ENCODE peak calls at places on chromosomes 5 and 9, in nine cellular contexts. P is T-helper 2 cell; Z is uterus; X is Panc1; J is stimulated activated CD8-positive, alpha-beta memory T cell treated with anti-CD3 and anti-CD28 coated beads, Interleukin-15, amount 100 ng/mL, for 48 hours; O is tibial artery; Y is Ammon's horn; L is endodermal cell; W is stimulated activated CD4-positive, alpha-beta T cell treated with anti-CD3 and anti-CD28 coated beads, TNF-alpha, amount 100 ng/mL, for 1 hour. H is an unnamed sample.

GRCh38 chr5:9924614-9925013 is 294.5 kb upstream of the TAS2R1 start:
- DNase-seq in W (no peak), O (no peak), J (no peak), Z (no peak), L (no peak), Y (no peak), X (peak; percentile 22), P (no peak), H (no peak)

GRCh38 chr5:72065751-72066255 is 41.5 kb upstream of the MAP1B start:
- DNase-seq in O (no peak), P (no peak), X (no peak), J (no peak), Y (no peak), Z (no peak), L (peak; percentile 92), W (no peak), H (no peak)

GRCh38 chr9:120435066-120435465 is 144.9 kb downstream of the CDK5RAP2 start:
- DNase-seq in J (no peak), W (no peak), X (no peak), Z (no peak), P (no peak), Y (no peak), L (no peak), O (no peak), H (no peak)

GRCh38 chr5:146337264-146337904 is 1.3 kb upstream of the POU4F3 start:
- DNase-seq in Y (no peak), O (no peak), J (no peak), X (no peak), Z (no peak), W (no peak), L (peak; percentile 67), P (no peak), H (no peak)

GRCh38 chr9:79763861-79764260 is 192.1 kb downstream of the TLE4 start:
- DNase-seq in P (no peak), Z (peak; percentile 20), L (no peak), X (no peak), J (no peak), O (no peak), Y (peak; percentile 8), W (no peak), H (no peak)

GRCh38 chr5:141747646-141748229 is 65.7 kb upstream of the ARAP3 start:
- DNase-seq in W (no peak), P (no peak), O (no peak), L (no peak), Y (no peak), J (no peak), X (no peak), Z (no peak), H (peak; percentile 49)

GRCh38 chr5:10562202-10563131 is 1.4 kb upstream of the ANKRD33B start:
- DNase-seq in Y (no peak), L (no peak), O (no peak), Z (no peak), X (no peak), J (no peak), W (no peak), P (no peak), H (no peak)

GRCh38 chr5:479566-480319 is 36.8 kb downstream of the EXOC3 start:
- DNase-seq in X (no peak), J (no peak), L (peak; percentile 57), W (no peak), P (no peak), Z (no peak), Y (no peak), O (no peak), H (no peak)

GRCh38 chr9:130150779-130151381 is 21.3 kb upstream of the NCS1 start:
- DNase-seq in W (no peak), Z (no peak), O (no peak), J (no peak), P (no peak), Y (no peak), L (no peak), X (no peak), H (no peak)

GRCh38 chr5:137344723-137345322 is 154.3 kb downstream of the SPOCK1 start:
- DNase-seq in Z (no peak), W (no peak), P (no peak), L (peak; percentile 90), Y (no peak), O (peak; percentile 28), J (no peak), X (peak; percentile 61), H (peak; percentile 60)

GRCh38 chr5:134133213-134133994 is 18.9 kb downstream of the TCF7 start:
- DNase-seq in Y (no peak), J (no peak), X (no peak), P (no peak), Z (peak; percentile 7), W (no peak), O (peak; percentile 12), L (peak; percentile 43), H (no peak)

GRCh38 chr5:90144625-90145327 is 264.8 kb downstream of the CETN3 start:
- DNase-seq in Z (no peak), P (no peak), X (no peak), W (no peak), Y (no peak), O (no peak), L (no peak), J (no peak), H (no peak)

GRCh38 chr5:109936091-109936490 is 246.4 kb downstream of the MAN2A1 start:
- DNase-seq in L (no peak), Z (no peak), O (no peak), J (no peak), X (no peak), W (no peak), Y (no peak), P (no peak), H (no peak)

GRCh38 chr9:12906646-12907045 is 131.8 kb downstream of the LURAP1L start:
- DNase-seq in X (no peak), O (no peak), J (no peak), W (no peak), P (no peak), Y (no peak), Z (no peak), L (no peak), H (no peak)

GRCh38 chr5:14777187-14777586 is 94.4 kb downstream of the ANKH start:
- DNase-seq in J (no peak), Z (no peak), Y (no peak), P (no peak), X (no peak), W (no peak), O (no peak), L (no peak), H (no peak)

GRCh38 chr5:132838516-132839282 is 8.3 kb upstream of the SHROOM1 start:
- DNase-seq in P (no peak), L (peak; percentile 13), J (no peak), O (no peak), Y (no peak), W (no peak), X (no peak), Z (no peak), H (no peak)

GRCh38 chr5:62579761-62580160 is 1.1 kb downstream of the LRRC70 start:
- DNase-seq in X (no peak), Y (no peak), P (no peak), L (no peak), W (no peak), J (no peak), Z (no peak), O (no peak), H (no peak)

GRCh38 chr9:91116226-91116625 is 245.5 kb downstream of the AUH start:
- DNase-seq in P (no peak), W (no peak), L (no peak), Z (no peak), X (no peak), J (no peak), O (no peak), Y (no peak), H (no peak)

GRCh38 chr5:11126844-11127243 is 365.8 kb upstream of the DAP start:
- DNase-seq in P (no peak), L (no peak), O (no peak), W (no peak), J (no peak), Y (no peak), Z (no peak), X (no peak), H (no peak)